ENCODE peak calls at places on chromosomes 12 and 14, in nine cellular contexts. One of them, this sample, is unnamed.
A peak's percentile ranks its signal among the peaks of the same experiment; 100 is the strongest.

GRCh38 chr12:51917746-51918453 is 10.6 kb downstream of the ACVRL1 start:
- DNase-seq in IMR-90: no peak
- DNase-seq in left lung: peak; percentile 72
- DNase-seq in PC-3: no peak
- DNase-seq in hepatocyte: no peak
- DNase-seq in uterus: no peak
- DNase-seq in suprapubic skin: peak; percentile 44
- DNase-seq in tibial nerve: no peak
- DNase-seq in psoas muscle: no peak
- DNase-seq in this sample: no peak

GRCh38 chr12:20463920-20464524 is 95.7 kb downstream of the PDE3A start:
- DNase-seq in IMR-90: peak; percentile 16
- DNase-seq in left lung: no peak
- DNase-seq in PC-3: peak; percentile 41
- DNase-seq in hepatocyte: peak; percentile 17
- DNase-seq in uterus: no peak
- DNase-seq in suprapubic skin: no peak
- DNase-seq in tibial nerve: no peak
- DNase-seq in psoas muscle: no peak
- DNase-seq in this sample: no peak

GRCh38 chr14:97762386-97762785 is 965.2 kb downstream of the VRK1 start:
- DNase-seq in IMR-90: no peak
- DNase-seq in left lung: no peak
- DNase-seq in PC-3: no peak
- DNase-seq in hepatocyte: no peak
- DNase-seq in uterus: no peak
- DNase-seq in suprapubic skin: no peak
- DNase-seq in tibial nerve: no peak
- DNase-seq in psoas muscle: no peak
- DNase-seq in this sample: no peak

GRCh38 chr14:36365766-36366165 is 45.3 kb upstream of the MBIP start:
- DNase-seq in IMR-90: no peak
- DNase-seq in left lung: no peak
- DNase-seq in PC-3: no peak
- DNase-seq in hepatocyte: no peak
- DNase-seq in uterus: no peak
- DNase-seq in suprapubic skin: no peak
- DNase-seq in tibial nerve: no peak
- DNase-seq in psoas muscle: no peak
- DNase-seq in this sample: no peak

GRCh38 chr14:28298156-28298555 is 468.4 kb upstream of the FOXG1 start:
- DNase-seq in IMR-90: no peak
- DNase-seq in left lung: peak; percentile 6
- DNase-seq in PC-3: no peak
- DNase-seq in hepatocyte: no peak
- DNase-seq in uterus: no peak
- DNase-seq in suprapubic skin: no peak
- DNase-seq in tibial nerve: no peak
- DNase-seq in psoas muscle: no peak
- DNase-seq in this sample: no peak

GRCh38 chr14:66508846-66509621 is 1.1 kb downstream of the GPHN start:
- DNase-seq in IMR-90: peak; percentile 15
- DNase-seq in left lung: peak; percentile 84
- DNase-seq in PC-3: peak; percentile 31
- DNase-seq in hepatocyte: peak; percentile 57
- DNase-seq in uterus: peak; percentile 39
- DNase-seq in suprapubic skin: peak; percentile 69
- DNase-seq in tibial nerve: peak; percentile 30
- DNase-seq in psoas muscle: peak; percentile 39
- DNase-seq in this sample: peak; percentile 79

GRCh38 chr12:56037161-56037560 is 4.6 kb upstream of the RPS26 start:
- DNase-seq in IMR-90: no peak
- DNase-seq in left lung: no peak
- DNase-seq in PC-3: no peak
- DNase-seq in hepatocyte: no peak
- DNase-seq in uterus: no peak
- DNase-seq in suprapubic skin: no peak
- DNase-seq in tibial nerve: no peak
- DNase-seq in psoas muscle: no peak
- DNase-seq in this sample: no peak

GRCh38 chr14:99481745-99482099 is 513 bp downstream of the CCNK start:
- DNase-seq in IMR-90: peak; percentile 39
- DNase-seq in left lung: no peak
- DNase-seq in PC-3: peak; percentile 25
- DNase-seq in hepatocyte: peak; percentile 53
- DNase-seq in uterus: no peak
- DNase-seq in suprapubic skin: no peak
- DNase-seq in tibial nerve: no peak
- DNase-seq in psoas muscle: no peak
- DNase-seq in this sample: no peak

GRCh38 chr14:81819910-81820309 is 286.3 kb upstream of the SEL1L start:
- DNase-seq in IMR-90: no peak
- DNase-seq in left lung: no peak
- DNase-seq in PC-3: no peak
- DNase-seq in hepatocyte: no peak
- DNase-seq in uterus: no peak
- DNase-seq in suprapubic skin: no peak
- DNase-seq in tibial nerve: no peak
- DNase-seq in psoas muscle: no peak
- DNase-seq in this sample: no peak
- H3K4me3 ChIP-seq in IMR-90: no peak overlapping the region
- H3K4me3 ChIP-seq in left lung: no peak overlapping the region
- H3K4me3 ChIP-seq in PC-3: no peak overlapping the region
- H3K4me3 ChIP-seq in hepatocyte: no peak overlapping the region
- H3K4me3 ChIP-seq in uterus: no peak overlapping the region
- H3K4me3 ChIP-seq in suprapubic skin: no peak overlapping the region
- H3K4me3 ChIP-seq in tibial nerve: no peak overlapping the region
- H3K4me3 ChIP-seq in psoas muscle: no peak overlapping the region
- H3K4me3 ChIP-seq in this sample: no peak overlapping the region

DNA sequence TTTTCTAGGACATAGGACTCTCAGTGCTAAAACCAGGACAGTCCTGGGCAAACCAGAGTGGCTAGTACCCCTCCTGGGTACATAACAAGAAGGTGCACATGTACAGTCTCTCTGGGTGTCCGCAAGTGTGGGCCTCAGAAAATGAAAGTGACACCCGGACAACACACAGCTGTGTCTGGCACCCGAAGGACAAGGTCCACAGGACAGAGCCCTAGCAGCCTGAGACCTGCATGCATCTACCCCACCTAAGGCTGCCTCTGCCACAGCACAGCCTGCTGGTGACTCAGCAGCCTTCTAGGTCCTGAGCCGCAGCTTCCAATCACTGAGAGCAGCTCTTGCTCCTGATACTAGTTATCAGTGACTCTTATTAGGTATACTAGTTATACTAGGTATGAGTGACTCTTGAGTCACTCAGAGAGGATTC is 784.1 kb upstream of the TBX3 start:
- DNase-seq in IMR-90: peak; percentile 47
- DNase-seq in left lung: no peak
- DNase-seq in PC-3: peak; percentile 80
- DNase-seq in hepatocyte: peak; percentile 87
- DNase-seq in uterus: no peak
- DNase-seq in suprapubic skin: no peak
- DNase-seq in tibial nerve: no peak
- DNase-seq in psoas muscle: no peak
- DNase-seq in this sample: no peak
- TF ChIP-seq CTCF in IMR-90: no peak
- TF ChIP-seq CTCF in left lung: no peak
- TF ChIP-seq CTCF in PC-3: no peak
- TF ChIP-seq CTCF in hepatocyte: peak; percentile 46
- TF ChIP-seq CTCF in uterus: no peak
- TF ChIP-seq CTCF in suprapubic skin: no peak
- TF ChIP-seq CTCF in tibial nerve: no peak
- TF ChIP-seq CTCF in psoas muscle: no peak
- TF ChIP-seq CTCF in this sample: no peak

GRCh38 chr14:80956105-80956504 is 684 bp downstream of the TSHR start:
- DNase-seq in IMR-90: no peak
- DNase-seq in left lung: no peak
- DNase-seq in PC-3: no peak
- DNase-seq in hepatocyte: no peak
- DNase-seq in uterus: no peak
- DNase-seq in suprapubic skin: no peak
- DNase-seq in tibial nerve: no peak
- DNase-seq in psoas muscle: no peak
- DNase-seq in this sample: no peak

GRCh38 chr14:80958258-80958657 is 2.8 kb downstream of the TSHR start:
- DNase-seq in IMR-90: no peak
- DNase-seq in left lung: no peak
- DNase-seq in PC-3: no peak
- DNase-seq in hepatocyte: no peak
- DNase-seq in uterus: no peak
- DNase-seq in suprapubic skin: no peak
- DNase-seq in tibial nerve: no peak
- DNase-seq in psoas muscle: no peak
- DNase-seq in this sample: no peak

GRCh38 chr14:80954771-80955299 is 586 bp upstream of the TSHR start:
- DNase-seq in IMR-90: peak; percentile 72
- DNase-seq in left lung: peak; percentile 94
- DNase-seq in PC-3: peak; percentile 88
- DNase-seq in hepatocyte: peak; percentile 85
- DNase-seq in uterus: peak; percentile 75
- DNase-seq in suprapubic skin: peak; percentile 84
- DNase-seq in tibial nerve: peak; percentile 90
- DNase-seq in psoas muscle: peak; percentile 80
- DNase-seq in this sample: peak; percentile 84

GRCh38 chr14:80955434-80955939 is at the start of gene TSHR:
- DNase-seq in IMR-90: no peak
- DNase-seq in left lung: peak; percentile 59
- DNase-seq in PC-3: no peak
- DNase-seq in hepatocyte: no peak
- DNase-seq in uterus: peak; percentile 18
- DNase-seq in suprapubic skin: no peak
- DNase-seq in tibial nerve: peak; percentile 8
- DNase-seq in psoas muscle: no peak
- DNase-seq in this sample: no peak

DNA sequence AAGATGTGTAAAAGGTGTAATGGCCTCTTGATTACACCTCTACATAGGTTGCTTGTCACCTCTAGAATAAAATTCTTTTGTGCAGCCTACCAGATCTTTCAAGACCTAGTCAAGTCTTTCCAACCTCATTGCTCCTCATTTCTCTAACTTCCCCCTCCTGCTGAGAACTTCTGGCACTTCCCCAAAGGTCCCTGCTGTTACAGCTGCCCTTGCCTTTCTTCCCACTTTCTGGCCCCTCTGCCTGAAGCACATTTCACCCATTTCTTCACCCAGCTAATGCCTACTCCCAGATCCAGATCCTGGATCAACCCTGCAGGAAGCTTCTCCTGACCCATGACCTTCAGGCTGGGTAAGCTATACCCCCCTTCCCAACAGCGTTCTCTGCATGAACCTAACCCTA is 1.5 kb downstream of the TSHR start:
- DNase-seq in IMR-90: no peak
- DNase-seq in left lung: no peak
- DNase-seq in PC-3: no peak
- DNase-seq in hepatocyte: no peak
- DNase-seq in uterus: no peak
- DNase-seq in suprapubic skin: no peak
- DNase-seq in tibial nerve: peak; percentile 32
- DNase-seq in psoas muscle: no peak
- DNase-seq in this sample: no peak
- H3K4me3 ChIP-seq in IMR-90: no peak overlapping the region
- H3K4me3 ChIP-seq in left lung: no peak overlapping the region
- H3K4me3 ChIP-seq in PC-3: no peak overlapping the region
- H3K4me3 ChIP-seq in hepatocyte: no peak overlapping the region
- H3K4me3 ChIP-seq in uterus: no peak overlapping the region
- H3K4me3 ChIP-seq in suprapubic skin: no peak overlapping the region
- H3K4me3 ChIP-seq in tibial nerve: no peak overlapping the region
- H3K4me3 ChIP-seq in psoas muscle: no peak overlapping the region
- H3K4me3 ChIP-seq in this sample: no peak overlapping the region

GRCh38 chr12:42570076-42570475 is 19.5 kb downstream of the PRICKLE1 start:
- DNase-seq in IMR-90: no peak
- DNase-seq in left lung: no peak
- DNase-seq in PC-3: peak; percentile 48
- DNase-seq in hepatocyte: no peak
- DNase-seq in uterus: no peak
- DNase-seq in suprapubic skin: no peak
- DNase-seq in tibial nerve: no peak
- DNase-seq in psoas muscle: no peak
- DNase-seq in this sample: no peak

GRCh38 chr12:42565633-42566032 is 23.9 kb downstream of the PRICKLE1 start:
- DNase-seq in IMR-90: no peak
- DNase-seq in left lung: no peak
- DNase-seq in PC-3: no peak
- DNase-seq in hepatocyte: no peak
- DNase-seq in uterus: no peak
- DNase-seq in suprapubic skin: no peak
- DNase-seq in tibial nerve: no peak
- DNase-seq in psoas muscle: no peak
- DNase-seq in this sample: no peak

GRCh38 chr12:42571327-42572009 is 18.1 kb downstream of the PRICKLE1 start:
- DNase-seq in IMR-90: no peak
- DNase-seq in left lung: no peak
- DNase-seq in PC-3: no peak
- DNase-seq in hepatocyte: no peak
- DNase-seq in uterus: no peak
- DNase-seq in suprapubic skin: no peak
- DNase-seq in tibial nerve: no peak
- DNase-seq in psoas muscle: no peak
- DNase-seq in this sample: no peak

GRCh38 chr12:42565001-42565400 is 24.5 kb downstream of the PRICKLE1 start:
- DNase-seq in IMR-90: no peak
- DNase-seq in left lung: no peak
- DNase-seq in PC-3: no peak
- DNase-seq in hepatocyte: no peak
- DNase-seq in uterus: no peak
- DNase-seq in suprapubic skin: no peak
- DNase-seq in tibial nerve: no peak
- DNase-seq in psoas muscle: no peak
- DNase-seq in this sample: no peak

DNA sequence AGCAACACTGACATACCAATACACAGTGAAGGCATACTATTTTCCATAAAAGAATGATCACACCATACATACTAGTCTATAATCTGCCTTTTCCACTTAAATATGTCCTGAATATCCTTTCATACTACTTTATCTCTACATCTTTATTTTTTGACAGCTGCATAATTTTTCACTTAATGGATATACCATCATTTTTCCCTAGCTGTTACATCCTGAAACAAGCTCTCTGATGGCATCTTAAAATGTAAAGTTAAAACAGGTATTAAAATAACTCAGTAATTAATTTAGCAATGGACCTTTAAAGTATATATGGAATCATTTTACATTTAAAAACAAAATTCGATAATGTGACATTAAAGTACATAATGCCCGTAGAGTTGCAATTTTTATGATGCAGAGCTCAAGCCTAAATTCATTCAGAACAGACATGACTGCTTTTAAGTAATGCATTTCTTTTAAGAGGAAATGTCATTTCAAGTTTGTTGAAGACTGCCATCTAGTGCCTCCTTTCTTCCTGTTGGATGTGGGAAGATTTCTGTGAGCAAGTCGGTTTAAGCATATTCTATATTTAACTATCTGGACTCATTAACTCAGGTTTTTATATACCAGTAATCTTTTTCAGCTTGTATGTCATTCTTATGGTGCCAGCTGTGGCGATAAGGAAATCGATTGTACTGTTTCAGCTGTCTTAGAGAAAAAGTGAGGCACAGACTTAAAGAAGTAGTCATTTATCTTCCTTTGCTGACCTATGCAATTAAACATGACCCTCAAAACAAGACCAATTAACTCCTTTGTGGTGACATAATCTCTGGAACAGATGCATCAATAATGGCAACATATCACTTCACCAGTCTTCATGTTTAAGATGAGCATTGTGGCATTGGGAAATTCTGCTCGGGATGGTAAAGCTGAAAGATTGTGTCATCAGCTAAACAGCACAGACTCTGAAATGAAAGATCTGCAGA is 20.3 kb downstream of the PRICKLE1 start:
- DNase-seq in IMR-90: peak; percentile 80
- DNase-seq in left lung: no peak
- DNase-seq in PC-3: peak; percentile 75
- DNase-seq in hepatocyte: peak; percentile 63
- DNase-seq in uterus: no peak
- DNase-seq in suprapubic skin: no peak
- DNase-seq in tibial nerve: peak; percentile 47
- DNase-seq in psoas muscle: no peak
- DNase-seq in this sample: no peak
- TF ChIP-seq CTCF in IMR-90: peak; percentile 69
- TF ChIP-seq CTCF in left lung: peak; percentile 52
- TF ChIP-seq CTCF in PC-3: peak; percentile 80
- TF ChIP-seq CTCF in hepatocyte: peak; percentile 68
- TF ChIP-seq CTCF in uterus: peak; percentile 59
- TF ChIP-seq CTCF in suprapubic skin: no peak
- TF ChIP-seq CTCF in tibial nerve: peak; percentile 49
- TF ChIP-seq CTCF in psoas muscle: peak; percentile 60
- TF ChIP-seq CTCF in this sample: peak; percentile 17

This sample was measured in coronary artery.